ENCODE peak calls at places on chromosome 19, in five cellular contexts. One of them, this sample, is unnamed.

GRCh38 chr19:18744019-18744418 is 47.1 kb downstream of the COMP start:
- DNase-seq in fibroblast of lung: no peak
- DNase-seq in brain microvascular endothelial cell: no peak
- DNase-seq in AG04450: no peak
- DNase-seq in suprapubic skin: no peak
- DNase-seq in this sample: no peak

GRCh38 chr19:4673216-4673615 is 3.1 kb upstream of the MYDGF start:
- DNase-seq in brain microvascular endothelial cell: no peak
- DNase-seq in AG04450: no peak
- DNase-seq in fibroblast of lung: no peak
- DNase-seq in suprapubic skin: no peak
- DNase-seq in this sample: no peak

GRCh38 chr19:38263696-38264485 is 482 bp upstream of the SPINT2 start:
- DNase-seq in fibroblast of lung: no peak
- DNase-seq in AG04450: no peak
- DNase-seq in suprapubic skin: no peak
- DNase-seq in brain microvascular endothelial cell: peak; percentile 63
- DNase-seq in this sample: peak; percentile 45

GRCh38 chr19:8310342-8311055 is 2.3 kb upstream of the CD320 start:
- DNase-seq in suprapubic skin: peak; percentile 31
- DNase-seq in AG04450: no peak
- DNase-seq in fibroblast of lung: no peak
- DNase-seq in brain microvascular endothelial cell: no peak
- DNase-seq in this sample: no peak

GRCh38 chr19:5128932-5129389 is 160.0 kb downstream of the KDM4B start:
- DNase-seq in AG04450: no peak
- DNase-seq in suprapubic skin: no peak
- DNase-seq in brain microvascular endothelial cell: peak; percentile 34
- DNase-seq in fibroblast of lung: peak; percentile 16
- DNase-seq in this sample: no peak

GRCh38 chr19:11558881-11559828 is at the start of gene ELOF1:
- DNase-seq in fibroblast of lung: peak; percentile 98
- DNase-seq in brain microvascular endothelial cell: peak; percentile 97
- DNase-seq in suprapubic skin: peak; percentile 98
- DNase-seq in AG04450: peak; percentile 97
- DNase-seq in this sample: peak; percentile 93

GRCh38 chr19:55695511-55696290 is 20.7 kb downstream of the EPN1 start:
- DNase-seq in brain microvascular endothelial cell: no peak
- DNase-seq in suprapubic skin: peak; percentile 54
- DNase-seq in fibroblast of lung: no peak
- DNase-seq in AG04450: no peak
- DNase-seq in this sample: no peak

GRCh38 chr19:41398042-41398403 is 405 bp downstream of the BCKDHA start:
- DNase-seq in AG04450: no peak
- DNase-seq in fibroblast of lung: no peak
- DNase-seq in brain microvascular endothelial cell: no peak
- DNase-seq in suprapubic skin: no peak
- DNase-seq in this sample: no peak

GRCh38 chr19:35716735-35716984 is 1.1 kb upstream of the KMT2B start:
- DNase-seq in brain microvascular endothelial cell: no peak
- DNase-seq in AG04450: no peak
- DNase-seq in suprapubic skin: no peak
- DNase-seq in fibroblast of lung: no peak
- DNase-seq in this sample: no peak

GRCh38 chr19:35713904-35714440 is 3.8 kb upstream of the KMT2B start:
- DNase-seq in fibroblast of lung: no peak
- DNase-seq in brain microvascular endothelial cell: no peak
- DNase-seq in suprapubic skin: no peak
- DNase-seq in AG04450: no peak
- DNase-seq in this sample: no peak

GRCh38 chr19:35714601-35715354 is 3.0 kb upstream of the KMT2B start:
- DNase-seq in AG04450: no peak
- DNase-seq in fibroblast of lung: no peak
- DNase-seq in suprapubic skin: no peak
- DNase-seq in brain microvascular endothelial cell: no peak
- DNase-seq in this sample: no peak

GRCh38 chr19:35715981-35716734 is 1.6 kb upstream of the KMT2B start:
- DNase-seq in fibroblast of lung: no peak
- DNase-seq in brain microvascular endothelial cell: peak; percentile 9
- DNase-seq in suprapubic skin: no peak
- DNase-seq in AG04450: no peak
- DNase-seq in this sample: no peak

GRCh38 chr19:35715355-35715809 is 2.4 kb upstream of the KMT2B start:
- DNase-seq in brain microvascular endothelial cell: no peak
- DNase-seq in AG04450: no peak
- DNase-seq in suprapubic skin: no peak
- DNase-seq in fibroblast of lung: no peak
- DNase-seq in this sample: no peak
- H3K4me3 ChIP-seq in brain microvascular endothelial cell: no peak overlapping the region
- H3K4me3 ChIP-seq in AG04450: no peak overlapping the region
- H3K4me3 ChIP-seq in suprapubic skin: peak overlapping the region; percentile 89
- H3K4me3 ChIP-seq in fibroblast of lung: no peak overlapping the region
- H3K4me3 ChIP-seq in this sample: no peak overlapping the region

DNA sequence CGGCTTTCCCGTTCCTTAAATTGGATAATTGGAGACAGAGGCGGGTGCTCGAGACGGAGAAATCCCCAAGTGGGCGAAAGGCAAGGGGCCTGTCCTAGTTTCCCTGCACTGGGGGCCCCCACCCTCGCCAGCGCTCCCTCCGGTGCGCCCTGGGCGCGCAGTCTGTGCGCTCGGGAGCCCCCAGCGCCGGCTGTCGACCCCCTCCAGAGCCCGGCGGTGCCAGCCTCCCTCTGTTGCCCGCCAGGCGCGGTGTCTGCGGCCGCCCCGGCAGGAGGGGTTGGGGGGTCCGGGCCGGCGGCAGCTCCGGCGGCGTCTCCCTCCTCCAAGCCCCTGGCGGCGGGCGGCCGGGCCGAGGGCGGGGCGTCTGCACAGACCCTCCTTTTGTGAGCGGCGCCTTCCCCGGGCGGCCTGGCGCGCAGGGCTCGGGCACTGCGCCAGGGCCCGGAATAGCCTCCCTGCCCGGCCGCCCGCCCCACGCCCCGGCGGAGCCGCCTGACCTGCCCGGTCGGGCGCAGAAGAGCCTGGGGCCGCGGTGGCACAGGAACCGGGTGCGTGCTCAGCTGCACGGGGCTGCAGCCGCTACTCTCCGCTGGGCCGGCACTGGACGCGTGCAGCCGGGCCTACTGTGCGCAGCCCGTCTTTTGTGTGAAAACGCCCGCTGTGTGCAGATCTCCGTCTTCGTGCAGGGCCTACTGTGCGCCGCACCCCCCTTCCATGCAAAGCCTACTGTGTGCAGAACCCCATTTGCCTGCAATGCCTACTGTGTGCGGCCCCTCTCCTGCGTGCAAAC is 13.2 kb downstream of the GADD45B start:
- DNase-seq in brain microvascular endothelial cell: no peak
- DNase-seq in fibroblast of lung: no peak
- DNase-seq in suprapubic skin: no peak
- DNase-seq in AG04450: no peak
- DNase-seq in this sample: no peak
- TF ChIP-seq CTCF in brain microvascular endothelial cell: no peak
- TF ChIP-seq CTCF in fibroblast of lung: no peak
- TF ChIP-seq CTCF in suprapubic skin: no peak
- TF ChIP-seq CTCF in AG04450: no peak
- TF ChIP-seq CTCF in this sample: peak; percentile 5

DNA sequence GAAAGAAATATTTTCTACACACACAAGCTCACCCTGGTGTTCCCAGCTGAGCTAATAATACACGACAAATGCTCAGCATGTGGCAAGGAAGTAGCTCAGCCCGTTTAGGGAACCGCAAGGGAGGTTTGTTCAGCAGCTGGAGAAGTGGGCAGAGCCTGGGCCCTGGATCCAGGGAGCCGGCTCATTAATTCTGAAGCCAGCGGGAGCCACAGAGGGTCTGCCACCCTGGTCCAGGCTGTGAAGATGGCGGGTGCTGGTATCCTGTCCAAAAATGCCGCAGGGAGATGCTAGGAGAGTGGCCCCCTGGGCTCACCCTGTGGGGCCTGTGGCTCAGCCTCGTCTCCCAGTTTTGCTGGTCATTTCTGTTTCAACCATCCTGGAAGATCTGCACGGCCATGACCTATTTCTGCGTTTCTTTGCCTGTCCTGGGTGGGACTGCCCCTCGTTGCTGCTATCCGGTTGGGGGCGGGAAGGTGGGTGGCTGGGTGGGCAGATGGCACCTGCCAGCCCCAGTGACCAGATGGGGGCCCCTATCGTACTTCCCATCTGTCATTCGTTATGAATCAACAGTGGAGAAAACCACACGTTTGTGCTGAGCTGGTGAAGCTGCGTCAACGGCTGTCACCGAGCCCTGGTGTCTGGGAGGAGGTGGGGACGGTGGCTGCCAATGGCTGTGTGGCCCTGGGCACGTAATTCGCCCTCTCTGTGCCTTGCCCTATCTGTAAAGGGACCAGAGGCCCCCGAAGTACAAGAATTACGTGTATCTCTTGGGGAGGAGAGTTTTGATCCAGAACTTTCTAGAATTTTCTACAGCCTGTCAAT is 2.7 kb upstream of the GNA15 start:
- DNase-seq in AG04450: no peak
- DNase-seq in fibroblast of lung: no peak
- DNase-seq in suprapubic skin: peak; percentile 69
- DNase-seq in brain microvascular endothelial cell: peak; percentile 54
- DNase-seq in this sample: no peak
- H3K4me3 ChIP-seq in AG04450: no peak overlapping the region
- H3K4me3 ChIP-seq in fibroblast of lung: no peak overlapping the region
- H3K4me3 ChIP-seq in suprapubic skin: peak overlapping the region; percentile 3
- H3K4me3 ChIP-seq in brain microvascular endothelial cell: no peak overlapping the region
- H3K4me3 ChIP-seq in this sample: no peak overlapping the region

DNA sequence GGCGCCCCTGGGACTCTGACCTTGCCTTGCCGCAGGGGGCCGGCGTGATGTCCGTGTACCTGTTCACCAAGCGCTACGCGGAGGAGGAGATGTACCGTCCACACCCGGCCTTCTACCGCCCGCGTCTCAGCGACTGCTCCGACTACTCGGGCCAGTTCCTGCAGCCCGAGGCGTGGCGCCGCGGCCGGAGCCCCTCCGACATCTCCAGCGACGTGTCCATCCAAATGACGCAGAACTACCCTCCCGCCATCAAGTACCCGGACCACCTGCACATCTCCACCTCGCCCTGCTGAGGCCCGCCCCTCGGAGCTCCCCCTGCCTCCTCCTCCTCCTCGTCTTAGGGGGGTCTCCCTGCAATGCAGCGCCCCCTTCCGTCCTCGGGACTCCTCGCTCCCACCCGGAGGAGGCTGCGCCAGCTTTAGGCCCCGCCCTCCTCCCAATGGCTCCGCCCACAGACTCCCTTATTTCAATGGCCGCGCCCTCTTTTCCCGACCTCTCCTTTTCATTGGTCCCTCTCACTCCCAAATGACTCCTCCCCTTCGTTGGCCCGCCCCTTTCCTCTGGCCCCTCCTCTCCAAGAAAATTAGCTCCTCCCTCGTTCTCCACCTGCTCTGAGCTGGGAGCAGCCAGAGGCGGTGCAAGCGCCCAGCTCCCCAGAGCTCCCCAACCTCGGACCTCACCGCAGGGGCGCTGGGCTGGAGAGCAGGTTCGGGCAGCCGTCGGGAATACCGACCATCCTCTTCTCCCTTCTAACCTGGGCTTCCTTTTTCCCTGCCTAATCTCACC is 20.5 kb upstream of the CACNG8 start:
- DNase-seq in AG04450: no peak
- DNase-seq in suprapubic skin: no peak
- DNase-seq in brain microvascular endothelial cell: peak; percentile 2
- DNase-seq in fibroblast of lung: no peak
- DNase-seq in this sample: no peak
- TF ChIP-seq CTCF in AG04450: no peak
- TF ChIP-seq CTCF in suprapubic skin: no peak
- TF ChIP-seq CTCF in brain microvascular endothelial cell: peak; percentile 12
- TF ChIP-seq CTCF in fibroblast of lung: no peak
- TF ChIP-seq CTCF in this sample: peak; percentile 2

DNA sequence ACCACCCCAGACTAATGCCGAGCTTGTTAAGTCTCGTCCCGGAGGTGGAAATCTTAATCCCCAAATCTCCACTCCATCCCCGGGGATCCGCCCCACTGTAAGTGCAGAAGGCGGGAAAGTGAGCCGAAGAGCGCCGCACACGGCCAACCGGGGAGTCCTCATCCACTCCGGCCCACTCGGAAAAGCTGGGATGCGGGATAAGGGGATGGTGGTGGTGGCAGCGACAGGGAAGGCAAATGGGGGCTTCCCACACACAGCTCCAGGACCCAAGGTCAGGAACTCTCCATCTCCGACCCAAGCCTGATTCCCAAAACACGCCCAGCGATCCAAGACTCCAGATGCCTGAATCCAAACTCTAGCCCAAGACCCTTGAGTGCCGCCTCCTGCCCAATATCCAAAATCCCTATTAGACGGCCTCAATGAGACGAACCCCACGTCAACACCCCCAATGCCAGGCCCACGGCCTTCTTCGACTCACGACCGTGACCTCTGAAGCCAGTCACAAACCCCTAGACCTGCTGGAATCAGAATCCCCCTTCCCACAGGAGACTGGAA is 481 bp downstream of the FBL start:
- DNase-seq in brain microvascular endothelial cell: no peak
- DNase-seq in suprapubic skin: no peak
- DNase-seq in fibroblast of lung: no peak
- DNase-seq in AG04450: no peak
- DNase-seq in this sample: no peak
- H3K4me3 ChIP-seq in brain microvascular endothelial cell: peak overlapping the region; percentile 84
- H3K4me3 ChIP-seq in suprapubic skin: peak overlapping the region; percentile 63
- H3K4me3 ChIP-seq in fibroblast of lung: peak overlapping the region; percentile 57
- H3K4me3 ChIP-seq in AG04450: peak overlapping the region; percentile 92
- H3K4me3 ChIP-seq in this sample: peak overlapping the region; percentile 92

GRCh38 chr19:6751189-6751588 is 11.7 kb downstream of the TRIP10 start:
- DNase-seq in AG04450: no peak
- DNase-seq in suprapubic skin: no peak
- DNase-seq in fibroblast of lung: no peak
- DNase-seq in brain microvascular endothelial cell: no peak
- DNase-seq in this sample: no peak

GRCh38 chr19:6754653-6755463 is 12.4 kb downstream of the SH2D3A start:
- DNase-seq in fibroblast of lung: no peak
- DNase-seq in brain microvascular endothelial cell: no peak
- DNase-seq in AG04450: no peak
- DNase-seq in suprapubic skin: no peak
- DNase-seq in this sample: no peak

GRCh38 chr19:6754136-6754535 is 13.1 kb downstream of the SH2D3A start:
- DNase-seq in fibroblast of lung: no peak
- DNase-seq in brain microvascular endothelial cell: no peak
- DNase-seq in suprapubic skin: no peak
- DNase-seq in AG04450: no peak
- DNase-seq in this sample: no peak

GRCh38 chr19:6752257-6753177 is 13.0 kb downstream of the TRIP10 start:
- DNase-seq in fibroblast of lung: no peak
- DNase-seq in suprapubic skin: no peak
- DNase-seq in AG04450: no peak
- DNase-seq in brain microvascular endothelial cell: no peak
- DNase-seq in this sample: no peak

GRCh38 chr19:6753178-6754031 is 13.8 kb downstream of the SH2D3A start:
- DNase-seq in fibroblast of lung: peak; percentile 52
- DNase-seq in AG04450: no peak
- DNase-seq in brain microvascular endothelial cell: peak; percentile 44
- DNase-seq in suprapubic skin: peak; percentile 88
- DNase-seq in this sample: no peak
- TF ChIP-seq CTCF in fibroblast of lung: no peak
- TF ChIP-seq CTCF in AG04450: no peak
- TF ChIP-seq CTCF in brain microvascular endothelial cell: peak; percentile 55
- TF ChIP-seq CTCF in suprapubic skin: peak; percentile 45
- TF ChIP-seq CTCF in this sample: peak; percentile 37